ENCODE peak calls at places on chromosomes 3 and 15, in four cellular contexts. One of them, this sample, is unnamed.

GRCh38 chr15:58981808-58982475 is 5.5 kb upstream of the RNF111 start:
- DNase-seq in mucosa of descending colon: no peak
- DNase-seq in fibroblast of lung: no peak
- DNase-seq in foreskin fibroblast: no peak
- DNase-seq in this sample: no peak

GRCh38 chr3:3610581-3611298 is 188.5 kb upstream of the LRRN1 start:
- DNase-seq in foreskin fibroblast: no peak
- DNase-seq in fibroblast of lung: no peak
- DNase-seq in mucosa of descending colon: no peak
- DNase-seq in this sample: no peak

GRCh38 chr3:197854596-197855343 is 63.7 kb downstream of the LRCH3 start:
- DNase-seq in fibroblast of lung: peak
- DNase-seq in foreskin fibroblast: peak
- DNase-seq in mucosa of descending colon: no peak
- DNase-seq in this sample: no peak

GRCh38 chr3:147775816-147776530 is 366.8 kb downstream of the ZIC1 start:
- DNase-seq in foreskin fibroblast: no peak
- DNase-seq in fibroblast of lung: no peak
- DNase-seq in mucosa of descending colon: no peak
- DNase-seq in this sample: no peak

GRCh38 chr3:195921334-195921771 is 13.0 kb upstream of the TNK2 start:
- DNase-seq in foreskin fibroblast: peak
- DNase-seq in mucosa of descending colon: no peak
- DNase-seq in fibroblast of lung: no peak
- DNase-seq in this sample: no peak

GRCh38 chr3:42148982-42149432 is 57.9 kb downstream of the TRAK1 start:
- DNase-seq in mucosa of descending colon: no peak
- DNase-seq in fibroblast of lung: peak
- DNase-seq in foreskin fibroblast: peak
- DNase-seq in this sample: peak

GRCh38 chr3:24407980-24408460 is 86.6 kb downstream of the THRB start:
- DNase-seq in foreskin fibroblast: no peak
- DNase-seq in fibroblast of lung: no peak
- DNase-seq in mucosa of descending colon: no peak
- DNase-seq in this sample: no peak

GRCh38 chr3:40166997-40167396 is 142.5 kb upstream of the EIF1B start:
- DNase-seq in fibroblast of lung: no peak
- DNase-seq in foreskin fibroblast: no peak
- DNase-seq in mucosa of descending colon: no peak
- DNase-seq in this sample: no peak

GRCh38 chr15:25052191-25052999 is 97.6 kb downstream of the SNRPN start:
- DNase-seq in fibroblast of lung: no peak
- DNase-seq in mucosa of descending colon: peak
- DNase-seq in foreskin fibroblast: no peak
- DNase-seq in this sample: no peak

GRCh38 chr3:8756671-8757070 is 12.7 kb downstream of the OXTR start:
- DNase-seq in foreskin fibroblast: peak
- DNase-seq in mucosa of descending colon: no peak
- DNase-seq in fibroblast of lung: no peak
- DNase-seq in this sample: no peak

GRCh38 chr3:50873376-50874157 is 198.8 kb downstream of the DOCK3 start:
- DNase-seq in fibroblast of lung: no peak
- DNase-seq in foreskin fibroblast: no peak
- DNase-seq in mucosa of descending colon: no peak
- DNase-seq in this sample: no peak

GRCh38 chr3:184180165-184180564 is 5.5 kb downstream of the AP2M1 start:
- DNase-seq in fibroblast of lung: peak
- DNase-seq in mucosa of descending colon: no peak
- DNase-seq in foreskin fibroblast: peak
- DNase-seq in this sample: no peak

GRCh38 chr15:69665641-69666091 is 213.0 kb downstream of the RPLP1 start:
- DNase-seq in fibroblast of lung: no peak
- DNase-seq in foreskin fibroblast: no peak
- DNase-seq in mucosa of descending colon: no peak
- DNase-seq in this sample: no peak
- TF ChIP-seq CTCF in fibroblast of lung: no peak
- TF ChIP-seq CTCF in foreskin fibroblast: no peak
- TF ChIP-seq CTCF in mucosa of descending colon: no peak
- TF ChIP-seq CTCF in this sample: no peak

GRCh38 chr3:1164101-1164500 is 71.3 kb downstream of the CNTN6 start:
- DNase-seq in fibroblast of lung: no peak
- DNase-seq in foreskin fibroblast: no peak
- DNase-seq in mucosa of descending colon: no peak
- DNase-seq in this sample: no peak
- TF ChIP-seq CTCF in fibroblast of lung: no peak
- TF ChIP-seq CTCF in foreskin fibroblast: no peak
- TF ChIP-seq CTCF in mucosa of descending colon: no peak
- TF ChIP-seq CTCF in this sample: no peak

GRCh38 chr3:70310809-70311208 is 1.6 kb downstream of the MDFIC2 start:
- DNase-seq in fibroblast of lung: no peak
- DNase-seq in foreskin fibroblast: no peak
- DNase-seq in mucosa of descending colon: no peak
- DNase-seq in this sample: no peak

GRCh38 chr3:70312336-70312735 is at the start of gene MDFIC2:
- DNase-seq in mucosa of descending colon: no peak
- DNase-seq in foreskin fibroblast: no peak
- DNase-seq in fibroblast of lung: no peak
- DNase-seq in this sample: no peak

GRCh38 chr3:70309591-70309990 is 2.8 kb downstream of the MDFIC2 start:
- DNase-seq in mucosa of descending colon: no peak
- DNase-seq in foreskin fibroblast: no peak
- DNase-seq in fibroblast of lung: no peak
- DNase-seq in this sample: no peak

GRCh38 chr3:70308760-70309159 is 3.7 kb downstream of the MDFIC2 start:
- DNase-seq in fibroblast of lung: peak
- DNase-seq in foreskin fibroblast: peak
- DNase-seq in mucosa of descending colon: no peak
- DNase-seq in this sample: no peak
- TF ChIP-seq CTCF in fibroblast of lung: peak
- TF ChIP-seq CTCF in foreskin fibroblast: no peak
- TF ChIP-seq CTCF in mucosa of descending colon: no peak
- TF ChIP-seq CTCF in this sample: no peak

GRCh38 chr3:115784739-115785571 is 161.6 kb downstream of the GAP43 start:
- DNase-seq in fibroblast of lung: peak
- DNase-seq in mucosa of descending colon: no peak
- DNase-seq in foreskin fibroblast: peak
- DNase-seq in this sample: no peak
- TF ChIP-seq CTCF in fibroblast of lung: no peak
- TF ChIP-seq CTCF in mucosa of descending colon: no peak
- TF ChIP-seq CTCF in foreskin fibroblast: no peak
- TF ChIP-seq CTCF in this sample: peak

GRCh38 chr15:92020207-92020606 is 166.7 kb downstream of the SLCO3A1 start:
- DNase-seq in foreskin fibroblast: no peak
- DNase-seq in fibroblast of lung: peak
- DNase-seq in mucosa of descending colon: no peak
- DNase-seq in this sample: no peak
- TF ChIP-seq CTCF in foreskin fibroblast: no peak
- TF ChIP-seq CTCF in fibroblast of lung: no peak
- TF ChIP-seq CTCF in mucosa of descending colon: no peak
- TF ChIP-seq CTCF in this sample: no peak

This sample was measured in transverse colon.